ENCODE peak calls at places on chromosome 17, in seven cellular contexts. U, R, D, Q, V, K and M are unnamed samples.

GRCh38 chr17:15510361-15510760 is 42.9 kb upstream of the CDRT4 start:
- DNase-seq in U (no peak), R (no peak), D (no peak), Q (peak; percentile 44), V (peak; percentile 58), K (no peak), M (peak; percentile 76)

GRCh38 chr17:78168906-78169793 is 769 bp downstream of the SYNGR2 start:
- DNase-seq in U (no peak), R (peak; percentile 82), D (peak; percentile 48), Q (no peak), V (no peak), K (peak; percentile 58), M (peak; percentile 33)

GRCh38 chr17:47305302-47305923 is 18.3 kb upstream of the EFCAB13 start:
- DNase-seq in U (peak; percentile 87), R (no peak), D (no peak), Q (peak; percentile 84), V (peak; percentile 95), K (no peak), M (peak; percentile 92)

GRCh38 chr17:560379-560935 is 154.2 kb downstream of the VPS53 start:
- DNase-seq in U (no peak), R (no peak), D (no peak), Q (no peak), V (peak; percentile 13), K (no peak), M (no peak)

GRCh38 chr17:63423251-63423950 is 22.7 kb downstream of the CYB561 start:
- DNase-seq in U (no peak), R (peak; percentile 10), D (no peak), Q (no peak), V (no peak), K (no peak), M (no peak)

GRCh38 chr17:68053237-68054030 is 17.9 kb downstream of the KPNA2 start:
- DNase-seq in U (peak; percentile 94), R (no peak), D (no peak), Q (peak; percentile 77), V (peak; percentile 71), K (no peak), M (peak; percentile 22)

GRCh38 chr17:15321556-15322250 is 19.7 kb downstream of the TEKT3 start:
- DNase-seq in U (peak; percentile 20), R (no peak), D (no peak), Q (no peak), V (no peak), K (no peak), M (peak; percentile 47)

GRCh38 chr17:21318439-21318838 is 33.9 kb downstream of the MAP2K3 start:
- DNase-seq in U (no peak), R (peak; percentile 12), D (peak; percentile 9), Q (no peak), V (no peak), K (no peak), M (no peak)

GRCh38 chr17:35313875-35314409 is 59.5 kb downstream of the SLFN11 start:
- DNase-seq in U (no peak), R (no peak), D (no peak), Q (no peak), V (no peak), K (peak; percentile 79), M (no peak)

GRCh38 chr17:71361691-71362450 is 758.9 kb upstream of the SOX9 start:
- DNase-seq in U (no peak), R (no peak), D (no peak), Q (no peak), V (peak; percentile 49), K (no peak), M (peak; percentile 83)

GRCh38 chr17:8753976-8754440 is 4.3 kb downstream of the SPDYE4 start:
- DNase-seq in U (no peak), R (no peak), D (no peak), Q (no peak), V (peak; percentile 45), K (no peak), M (peak; percentile 7)

GRCh38 chr17:9074106-9074505 is 52.8 kb downstream of the NTN1 start:
- DNase-seq in U (no peak), R (no peak), D (no peak), Q (no peak), V (no peak), K (no peak), M (no peak)

GRCh38 chr17:50686494-50687199 is 21.1 kb downstream of the ANKRD40 start:
- DNase-seq in U (no peak), R (peak; percentile 87), D (peak; percentile 92), Q (peak; percentile 59), V (peak; percentile 80), K (no peak), M (peak; percentile 86)

GRCh38 chr17:33929181-33929724 is 325.8 kb upstream of the CCL2 start:
- DNase-seq in U (no peak), R (no peak), D (no peak), Q (no peak), V (no peak), K (no peak), M (no peak)

GRCh38 chr17:77131919-77132318 is 8.8 kb upstream of the SEC14L1 start:
- DNase-seq in U (no peak), R (no peak), D (no peak), Q (no peak), V (peak; percentile 81), K (no peak), M (no peak)

GRCh38 chr17:48997103-48997826 is at the start of gene IGF2BP1:
- DNase-seq in U (no peak), R (no peak), D (no peak), Q (no peak), V (peak; percentile 81), K (no peak), M (peak; percentile 84)
- H3K4me3 ChIP-seq in U (peak within 1 kb of the TSS; percentile 58), R (peak within 1 kb of the TSS; percentile 48), D (no peak within 1 kb of the TSS), Q (peak within 1 kb of the TSS; percentile 38), V (peak within 1 kb of the TSS; percentile 96), K (no peak within 1 kb of the TSS), M (peak within 1 kb of the TSS; percentile 88)

GRCh38 chr17:65099941-65100315 is 37.2 kb upstream of the RGS9 start:
- DNase-seq in U (no peak), R (peak; percentile 22), D (no peak), Q (no peak), V (peak; percentile 78), K (peak; percentile 33), M (peak; percentile 91)

GRCh38 chr17:65102235-65102634 is 34.9 kb upstream of the RGS9 start:
- DNase-seq in U (no peak), R (no peak), D (no peak), Q (no peak), V (no peak), K (no peak), M (no peak)

GRCh38 chr17:65102788-65103187 is 34.4 kb upstream of the RGS9 start:
- DNase-seq in U (no peak), R (no peak), D (no peak), Q (no peak), V (peak; percentile 37), K (no peak), M (peak; percentile 48)

GRCh38 chr17:65100316-65101140 is 36.6 kb upstream of the RGS9 start:
- DNase-seq in U (no peak), R (peak; percentile 94), D (peak; percentile 88), Q (no peak), V (peak; percentile 77), K (peak; percentile 91), M (peak; percentile 74)

DNA sequence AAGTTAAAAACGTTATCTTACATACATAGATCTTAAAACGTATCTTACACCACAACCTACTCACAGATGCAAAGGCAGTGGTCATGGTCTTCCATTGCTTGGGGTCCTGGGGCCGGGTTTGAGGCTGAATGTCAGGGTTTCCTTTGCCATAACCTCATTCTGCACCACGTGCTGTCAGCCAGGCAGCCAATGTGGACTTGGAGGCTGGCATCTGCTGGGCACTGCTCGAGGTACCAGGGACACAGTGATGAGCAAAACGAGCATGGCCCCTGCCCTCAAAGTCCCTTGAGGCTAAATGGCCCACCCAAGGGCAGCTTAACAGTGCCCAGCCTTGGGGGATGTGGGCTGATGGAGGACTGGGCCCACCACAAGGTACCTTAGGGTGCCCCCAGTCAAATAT is 35.8 kb upstream of the RGS9 start:
- DNase-seq in U (no peak), R (no peak), D (no peak), Q (no peak), V (no peak), K (no peak), M (no peak)
- H3K4me3 ChIP-seq in U (peak overlapping the region; percentile 35), R (peak overlapping the region; percentile 69), D (peak overlapping the region; percentile 50), Q (no peak overlapping the region), V (no peak overlapping the region), K (peak overlapping the region; percentile 62), M (no peak overlapping the region)

GRCh38 chr17:58756246-58757161 is 850 bp downstream of the PPM1E start:
- DNase-seq in U (no peak), R (peak; percentile 26), D (no peak), Q (no peak), V (peak; percentile 14), K (no peak), M (no peak)

GRCh38 chr17:58755269-58755576 is 431 bp upstream of the PPM1E start:
- DNase-seq in U (no peak), R (no peak), D (no peak), Q (no peak), V (no peak), K (no peak), M (no peak)

GRCh38 chr17:58758890-58759289 is 3.2 kb downstream of the PPM1E start:
- DNase-seq in U (no peak), R (no peak), D (no peak), Q (no peak), V (no peak), K (no peak), M (no peak)

GRCh38 chr17:58755577-58756245 is at the start of gene PPM1E:
- DNase-seq in U (no peak), R (peak; percentile 90), D (peak; percentile 49), Q (no peak), V (peak; percentile 56), K (peak; percentile 34), M (peak; percentile 33)

GRCh38 chr17:58757162-58757613 is 1.5 kb downstream of the PPM1E start:
- DNase-seq in U (no peak), R (no peak), D (no peak), Q (no peak), V (no peak), K (no peak), M (no peak)
- H3K4me3 ChIP-seq in U (peak overlapping the region; percentile 53), R (peak overlapping the region; percentile 69), D (peak overlapping the region; percentile 37), Q (no peak overlapping the region), V (peak overlapping the region; percentile 65), K (peak overlapping the region; percentile 63), M (no peak overlapping the region)

GRCh38 chr17:41919165-41919817 is 540 bp upstream of the ACLY start:
- DNase-seq in U (no peak), R (peak; percentile 69), D (no peak), Q (peak; percentile 25), V (no peak), K (no peak), M (no peak)
- H3K4me3 ChIP-seq in U (peak overlapping the region; percentile 74), R (peak overlapping the region; percentile 82), D (peak overlapping the region; percentile 98), Q (peak overlapping the region; percentile 62), V (peak overlapping the region; percentile 80), K (peak overlapping the region; percentile 100), M (peak overlapping the region; percentile 33)

GRCh38 chr17:29168079-29168758 is 12.0 kb downstream of the MYO18A start:
- DNase-seq in U (no peak), R (no peak), D (no peak), Q (no peak), V (peak; percentile 50), K (no peak), M (no peak)
- H3K4me3 ChIP-seq in U (no peak overlapping the region), R (no peak overlapping the region), D (no peak overlapping the region), Q (no peak overlapping the region), V (no peak overlapping the region), K (no peak overlapping the region), M (no peak overlapping the region)